ENCODE peak calls at places on chromosomes 11 and 22, in seven cellular contexts. One of them, this sample, is unnamed.

GRCh38 chr11:68040121-68040956 is 1.5 kb downstream of the TCIRG1 start:
- DNase-seq in stromal cell of bone marrow: peak; percentile 52
- DNase-seq in activated T-cell treated with anti-CD3 and anti-CD28 coated beads for 4 hours: no peak
- DNase-seq in cerebellum: no peak
- DNase-seq in occipital lobe: no peak
- DNase-seq in endodermal cell: peak; percentile 90
- DNase-seq in Kasumi-1: peak; percentile 54
- DNase-seq in this sample: peak; percentile 14

GRCh38 chr11:111225871-111226270 is 19.7 kb upstream of the POU2AF2 start:
- DNase-seq in endodermal cell: no peak
- DNase-seq in Kasumi-1: no peak
- DNase-seq in cerebellum: peak; percentile 17
- DNase-seq in stromal cell of bone marrow: no peak
- DNase-seq in activated T-cell treated with anti-CD3 and anti-CD28 coated beads for 4 hours: no peak
- DNase-seq in occipital lobe: no peak
- DNase-seq in this sample: no peak

GRCh38 chr22:20738394-20739089 is 35.4 kb upstream of the SERPIND1 start:
- DNase-seq in cerebellum: no peak
- DNase-seq in occipital lobe: no peak
- DNase-seq in activated T-cell treated with anti-CD3 and anti-CD28 coated beads for 4 hours: no peak
- DNase-seq in stromal cell of bone marrow: no peak
- DNase-seq in endodermal cell: no peak
- DNase-seq in Kasumi-1: peak; percentile 87
- DNase-seq in this sample: no peak

GRCh38 chr11:61844909-61845565 is 16.9 kb downstream of the FADS2 start:
- DNase-seq in stromal cell of bone marrow: no peak
- DNase-seq in Kasumi-1: no peak
- DNase-seq in activated T-cell treated with anti-CD3 and anti-CD28 coated beads for 4 hours: no peak
- DNase-seq in endodermal cell: peak; percentile 43
- DNase-seq in occipital lobe: no peak
- DNase-seq in cerebellum: no peak
- DNase-seq in this sample: no peak

GRCh38 chr11:87820026-87820425 is 355.2 kb downstream of the RAB38 start:
- DNase-seq in activated T-cell treated with anti-CD3 and anti-CD28 coated beads for 4 hours: no peak
- DNase-seq in endodermal cell: no peak
- DNase-seq in occipital lobe: no peak
- DNase-seq in Kasumi-1: no peak
- DNase-seq in cerebellum: no peak
- DNase-seq in stromal cell of bone marrow: peak; percentile 5
- DNase-seq in this sample: no peak

GRCh38 chr11:2217211-2218081 is 45.8 kb upstream of the TH start:
- DNase-seq in stromal cell of bone marrow: no peak
- DNase-seq in endodermal cell: peak; percentile 47
- DNase-seq in occipital lobe: no peak
- DNase-seq in Kasumi-1: no peak
- DNase-seq in cerebellum: no peak
- DNase-seq in activated T-cell treated with anti-CD3 and anti-CD28 coated beads for 4 hours: no peak
- DNase-seq in this sample: no peak

GRCh38 chr11:107593941-107594340 is 3.0 kb downstream of the ELMOD1 start:
- DNase-seq in Kasumi-1: no peak
- DNase-seq in cerebellum: no peak
- DNase-seq in activated T-cell treated with anti-CD3 and anti-CD28 coated beads for 4 hours: no peak
- DNase-seq in endodermal cell: no peak
- DNase-seq in occipital lobe: no peak
- DNase-seq in stromal cell of bone marrow: no peak
- DNase-seq in this sample: no peak

GRCh38 chr11:111379500-111380136 is 543 bp upstream of the POU2AF1 start:
- DNase-seq in endodermal cell: no peak
- DNase-seq in activated T-cell treated with anti-CD3 and anti-CD28 coated beads for 4 hours: peak; percentile 56
- DNase-seq in cerebellum: no peak
- DNase-seq in occipital lobe: no peak
- DNase-seq in stromal cell of bone marrow: no peak
- DNase-seq in Kasumi-1: no peak
- DNase-seq in this sample: no peak

GRCh38 chr22:39601180-39601535 is 30.6 kb downstream of the CACNA1I start:
- DNase-seq in activated T-cell treated with anti-CD3 and anti-CD28 coated beads for 4 hours: no peak
- DNase-seq in endodermal cell: no peak
- DNase-seq in stromal cell of bone marrow: no peak
- DNase-seq in Kasumi-1: no peak
- DNase-seq in cerebellum: no peak
- DNase-seq in occipital lobe: no peak
- DNase-seq in this sample: no peak

GRCh38 chr11:73228268-73229134 is 10.4 kb downstream of the P2RY2 start:
- DNase-seq in cerebellum: no peak
- DNase-seq in stromal cell of bone marrow: no peak
- DNase-seq in occipital lobe: no peak
- DNase-seq in endodermal cell: peak; percentile 49
- DNase-seq in activated T-cell treated with anti-CD3 and anti-CD28 coated beads for 4 hours: no peak
- DNase-seq in Kasumi-1: no peak
- DNase-seq in this sample: no peak

GRCh38 chr11:108568183-108568858 is 25.2 kb downstream of the EXPH5 start:
- DNase-seq in activated T-cell treated with anti-CD3 and anti-CD28 coated beads for 4 hours: no peak
- DNase-seq in stromal cell of bone marrow: no peak
- DNase-seq in Kasumi-1: no peak
- DNase-seq in occipital lobe: no peak
- DNase-seq in cerebellum: peak; percentile 91
- DNase-seq in endodermal cell: no peak
- DNase-seq in this sample: no peak

GRCh38 chr11:87265132-87265531 is 227.4 kb downstream of the TMEM135 start:
- DNase-seq in cerebellum: no peak
- DNase-seq in stromal cell of bone marrow: no peak
- DNase-seq in endodermal cell: no peak
- DNase-seq in activated T-cell treated with anti-CD3 and anti-CD28 coated beads for 4 hours: no peak
- DNase-seq in occipital lobe: no peak
- DNase-seq in Kasumi-1: no peak
- DNase-seq in this sample: no peak

GRCh38 chr11:24375896-24376295 is 121.0 kb upstream of the LUZP2 start:
- DNase-seq in occipital lobe: no peak
- DNase-seq in stromal cell of bone marrow: no peak
- DNase-seq in endodermal cell: no peak
- DNase-seq in activated T-cell treated with anti-CD3 and anti-CD28 coated beads for 4 hours: no peak
- DNase-seq in cerebellum: no peak
- DNase-seq in Kasumi-1: no peak
- DNase-seq in this sample: no peak

GRCh38 chr11:59676205-59676604 is 7.4 kb upstream of the PATL1 start:
- DNase-seq in activated T-cell treated with anti-CD3 and anti-CD28 coated beads for 4 hours: no peak
- DNase-seq in occipital lobe: no peak
- DNase-seq in stromal cell of bone marrow: no peak
- DNase-seq in Kasumi-1: no peak
- DNase-seq in endodermal cell: no peak
- DNase-seq in cerebellum: no peak
- DNase-seq in this sample: no peak

GRCh38 chr11:102462610-102463009 is 10.0 kb upstream of the TMEM123 start:
- DNase-seq in stromal cell of bone marrow: no peak
- DNase-seq in activated T-cell treated with anti-CD3 and anti-CD28 coated beads for 4 hours: no peak
- DNase-seq in cerebellum: no peak
- DNase-seq in endodermal cell: no peak
- DNase-seq in Kasumi-1: no peak
- DNase-seq in occipital lobe: no peak
- DNase-seq in this sample: no peak

GRCh38 chr11:34034053-34034452 is 17.5 kb upstream of the CAPRIN1 start:
- DNase-seq in stromal cell of bone marrow: no peak
- DNase-seq in occipital lobe: no peak
- DNase-seq in activated T-cell treated with anti-CD3 and anti-CD28 coated beads for 4 hours: no peak
- DNase-seq in endodermal cell: no peak
- DNase-seq in Kasumi-1: no peak
- DNase-seq in cerebellum: no peak
- DNase-seq in this sample: no peak

GRCh38 chr11:37905707-37906417 is 1307.8 kb upstream of the RAG2 start:
- DNase-seq in stromal cell of bone marrow: no peak
- DNase-seq in occipital lobe: no peak
- DNase-seq in Kasumi-1: no peak
- DNase-seq in endodermal cell: no peak
- DNase-seq in activated T-cell treated with anti-CD3 and anti-CD28 coated beads for 4 hours: no peak
- DNase-seq in cerebellum: no peak
- DNase-seq in this sample: no peak

GRCh38 chr22:19448076-19448607 is 631 bp upstream of the C22orf39 start:
- DNase-seq in stromal cell of bone marrow: no peak
- DNase-seq in occipital lobe: peak; percentile 68
- DNase-seq in Kasumi-1: peak; percentile 28
- DNase-seq in endodermal cell: peak; percentile 73
- DNase-seq in activated T-cell treated with anti-CD3 and anti-CD28 coated beads for 4 hours: no peak
- DNase-seq in cerebellum: peak; percentile 69
- DNase-seq in this sample: no peak

GRCh38 chr22:17997456-17997855 is 26.9 kb downstream of the MICAL3 start:
- DNase-seq in endodermal cell: no peak
- DNase-seq in activated T-cell treated with anti-CD3 and anti-CD28 coated beads for 4 hours: no peak
- DNase-seq in occipital lobe: no peak
- DNase-seq in cerebellum: no peak
- DNase-seq in Kasumi-1: no peak
- DNase-seq in stromal cell of bone marrow: no peak
- DNase-seq in this sample: no peak